ENCODE peak calls at places on chromosome 5, in four cellular contexts. One of them, this sample, is unnamed.

GRCh38 chr5:51381801-51382507 is 1.3 kb upstream of the ISL1 start:
- DNase-seq in NCI-H1092 treated with DMSO at 0.1 percent for 48 hours: peak; percentile 29
- DNase-seq in kidney: no peak
- DNase-seq in SW 1271: no peak
- DNase-seq in this sample: no peak

GRCh38 chr5:110900829-110901228 is 162.0 kb downstream of the SLC25A46 start:
- DNase-seq in kidney: no peak
- DNase-seq in SW 1271: no peak
- DNase-seq in NCI-H1092 treated with DMSO at 0.1 percent for 48 hours: no peak
- DNase-seq in this sample: no peak

GRCh38 chr5:126446498-126447224 is 23.5 kb downstream of the GRAMD2B start:
- DNase-seq in kidney: no peak
- DNase-seq in SW 1271: no peak
- DNase-seq in NCI-H1092 treated with DMSO at 0.1 percent for 48 hours: no peak
- DNase-seq in this sample: no peak

GRCh38 chr5:94725142-94725541 is 106.7 kb downstream of the SLF1 start:
- DNase-seq in kidney: no peak
- DNase-seq in SW 1271: no peak
- DNase-seq in NCI-H1092 treated with DMSO at 0.1 percent for 48 hours: no peak
- DNase-seq in this sample: no peak

GRCh38 chr5:101675510-101675909 is 620.6 kb downstream of the SLCO4C1 start:
- DNase-seq in SW 1271: no peak
- DNase-seq in kidney: no peak
- DNase-seq in NCI-H1092 treated with DMSO at 0.1 percent for 48 hours: peak; percentile 65
- DNase-seq in this sample: no peak

GRCh38 chr5:56480305-56481146 is 247.4 kb upstream of the ANKRD55 start:
- DNase-seq in SW 1271: no peak
- DNase-seq in NCI-H1092 treated with DMSO at 0.1 percent for 48 hours: no peak
- DNase-seq in kidney: peak; percentile 91
- DNase-seq in this sample: peak; percentile 96

GRCh38 chr5:72280655-72281069 is 39.4 kb downstream of the MRPS27 start:
- DNase-seq in SW 1271: no peak
- DNase-seq in NCI-H1092 treated with DMSO at 0.1 percent for 48 hours: no peak
- DNase-seq in kidney: no peak
- DNase-seq in this sample: no peak

GRCh38 chr5:105230516-105230915 is 1667.9 kb upstream of the NUDT12 start:
- DNase-seq in SW 1271: no peak
- DNase-seq in kidney: no peak
- DNase-seq in NCI-H1092 treated with DMSO at 0.1 percent for 48 hours: peak; percentile 58
- DNase-seq in this sample: no peak

GRCh38 chr5:37739817-37740261 is 100.0 kb downstream of the GDNF start:
- DNase-seq in NCI-H1092 treated with DMSO at 0.1 percent for 48 hours: no peak
- DNase-seq in kidney: no peak
- DNase-seq in SW 1271: no peak
- DNase-seq in this sample: no peak

GRCh38 chr5:172336666-172337310 is 53.2 kb upstream of the UBTD2 start:
- DNase-seq in kidney: no peak
- DNase-seq in SW 1271: no peak
- DNase-seq in NCI-H1092 treated with DMSO at 0.1 percent for 48 hours: peak; percentile 53
- DNase-seq in this sample: no peak

GRCh38 chr5:154039458-154039829 is 677 bp downstream of the MFAP3 start:
- DNase-seq in SW 1271: no peak
- DNase-seq in kidney: no peak
- DNase-seq in NCI-H1092 treated with DMSO at 0.1 percent for 48 hours: no peak
- DNase-seq in this sample: no peak

GRCh38 chr5:150129813-150130492 is 25.7 kb downstream of the PDGFRB start:
- DNase-seq in kidney: peak; percentile 86
- DNase-seq in NCI-H1092 treated with DMSO at 0.1 percent for 48 hours: peak; percentile 13
- DNase-seq in SW 1271: no peak
- DNase-seq in this sample: peak; percentile 67

GRCh38 chr5:166251786-166252185 is 2039.7 kb upstream of the WWC1 start:
- DNase-seq in NCI-H1092 treated with DMSO at 0.1 percent for 48 hours: no peak
- DNase-seq in kidney: no peak
- DNase-seq in SW 1271: no peak
- DNase-seq in this sample: no peak

GRCh38 chr5:93724791-93725190 is 16.6 kb downstream of the POU5F2 start:
- DNase-seq in SW 1271: no peak
- DNase-seq in NCI-H1092 treated with DMSO at 0.1 percent for 48 hours: no peak
- DNase-seq in kidney: no peak
- DNase-seq in this sample: no peak

GRCh38 chr5:404666-405241 is 38.2 kb upstream of the EXOC3 start:
- DNase-seq in kidney: no peak
- DNase-seq in NCI-H1092 treated with DMSO at 0.1 percent for 48 hours: no peak
- DNase-seq in SW 1271: no peak
- DNase-seq in this sample: no peak

GRCh38 chr5:849651-850301 is 1.0 kb downstream of the ZDHHC11 start:
- DNase-seq in SW 1271: no peak
- DNase-seq in kidney: peak; percentile 64
- DNase-seq in NCI-H1092 treated with DMSO at 0.1 percent for 48 hours: no peak
- DNase-seq in this sample: peak; percentile 92

GRCh38 chr5:72630056-72630455 is 122.8 kb upstream of the ZNF366 start:
- DNase-seq in NCI-H1092 treated with DMSO at 0.1 percent for 48 hours: no peak
- DNase-seq in SW 1271: no peak
- DNase-seq in kidney: no peak
- DNase-seq in this sample: no peak

GRCh38 chr5:96936431-96937221 is 746 bp downstream of the LNPEP start:
- DNase-seq in NCI-H1092 treated with DMSO at 0.1 percent for 48 hours: peak; percentile 8
- DNase-seq in kidney: peak; percentile 85
- DNase-seq in SW 1271: peak; percentile 12
- DNase-seq in this sample: peak; percentile 19

GRCh38 chr5:135150767-135151166 is 116.7 kb upstream of the PITX1 start:
- DNase-seq in NCI-H1092 treated with DMSO at 0.1 percent for 48 hours: no peak
- DNase-seq in SW 1271: no peak
- DNase-seq in kidney: no peak
- DNase-seq in this sample: no peak

GRCh38 chr5:52356311-52356918 is 431.3 kb upstream of the ITGA1 start:
- DNase-seq in NCI-H1092 treated with DMSO at 0.1 percent for 48 hours: peak; percentile 67
- DNase-seq in kidney: no peak
- DNase-seq in SW 1271: no peak
- DNase-seq in this sample: no peak

GRCh38 chr5:141692919-141693848 is 11.2 kb upstream of the ARAP3 start:
- DNase-seq in NCI-H1092 treated with DMSO at 0.1 percent for 48 hours: no peak
- DNase-seq in kidney: no peak
- DNase-seq in SW 1271: no peak
- DNase-seq in this sample: no peak

GRCh38 chr5:157143127-157143959 is 678 bp upstream of the MED7 start:
- DNase-seq in NCI-H1092 treated with DMSO at 0.1 percent for 48 hours: peak; percentile 47
- DNase-seq in SW 1271: no peak
- DNase-seq in kidney: no peak
- DNase-seq in this sample: no peak

GRCh38 chr5:95842955-95843544 is 20.5 kb upstream of the GLRX start:
- DNase-seq in NCI-H1092 treated with DMSO at 0.1 percent for 48 hours: no peak
- DNase-seq in kidney: peak; percentile 82
- DNase-seq in SW 1271: no peak
- DNase-seq in this sample: peak; percentile 88

GRCh38 chr5:35194636-35195471 is 35.4 kb downstream of the PRLR start:
- DNase-seq in SW 1271: no peak
- DNase-seq in kidney: no peak
- DNase-seq in NCI-H1092 treated with DMSO at 0.1 percent for 48 hours: no peak
- DNase-seq in this sample: peak; percentile 71

GRCh38 chr5:135308752-135309151 is 90.3 kb downstream of the MACROH2A1 start:
- DNase-seq in kidney: no peak
- DNase-seq in SW 1271: no peak
- DNase-seq in NCI-H1092 treated with DMSO at 0.1 percent for 48 hours: no peak
- DNase-seq in this sample: peak; percentile 78

GRCh38 chr5:6856658-6857057 is 143.4 kb downstream of the TENT4A start:
- DNase-seq in SW 1271: no peak
- DNase-seq in NCI-H1092 treated with DMSO at 0.1 percent for 48 hours: peak; percentile 52
- DNase-seq in kidney: no peak
- DNase-seq in this sample: no peak

GRCh38 chr5:58484505-58484904 is 6.7 kb upstream of the GAPT start:
- DNase-seq in NCI-H1092 treated with DMSO at 0.1 percent for 48 hours: no peak
- DNase-seq in SW 1271: no peak
- DNase-seq in kidney: no peak
- DNase-seq in this sample: no peak

GRCh38 chr5:6158974-6159863 is 219.1 kb downstream of the MED10 start:
- DNase-seq in NCI-H1092 treated with DMSO at 0.1 percent for 48 hours: peak; percentile 75
- DNase-seq in kidney: no peak
- DNase-seq in SW 1271: peak; percentile 52
- DNase-seq in this sample: peak; percentile 12

GRCh38 chr5:151225475-151225874 is 1.6 kb upstream of the CCDC69 start:
- DNase-seq in NCI-H1092 treated with DMSO at 0.1 percent for 48 hours: no peak
- DNase-seq in SW 1271: no peak
- DNase-seq in kidney: no peak
- DNase-seq in this sample: no peak

This sample was measured in HepG2.